ENCODE peak calls at places on chromosomes 16 and 17, in six cellular contexts. One of them, this sample, is unnamed.

GRCh38 chr17:19568016-19568350 is 34.3 kb downstream of the SLC47A1 start:
- DNase-seq in AG04450: no peak
- DNase-seq in RWPE1: no peak
- DNase-seq in endodermal cell: no peak
- DNase-seq in fibroblast of lung: no peak
- DNase-seq in effector memory CD4-positive, alpha-beta T cell: no peak
- DNase-seq in this sample: no peak

GRCh38 chr17:81536299-81537290 is 8.4 kb downstream of the FSCN2 start:
- DNase-seq in AG04450: no peak
- DNase-seq in RWPE1: no peak
- DNase-seq in endodermal cell: no peak
- DNase-seq in fibroblast of lung: no peak
- DNase-seq in effector memory CD4-positive, alpha-beta T cell: no peak
- DNase-seq in this sample: no peak

GRCh38 chr16:29702307-29702706 is 23.3 kb downstream of the QPRT start:
- DNase-seq in AG04450: no peak
- DNase-seq in RWPE1: no peak
- DNase-seq in endodermal cell: no peak
- DNase-seq in fibroblast of lung: no peak
- DNase-seq in effector memory CD4-positive, alpha-beta T cell: peak
- DNase-seq in this sample: no peak

GRCh38 chr17:78117027-78117981 is 11.3 kb downstream of the TMC6 start:
- DNase-seq in AG04450: no peak
- DNase-seq in RWPE1: no peak
- DNase-seq in endodermal cell: peak
- DNase-seq in fibroblast of lung: no peak
- DNase-seq in effector memory CD4-positive, alpha-beta T cell: no peak
- DNase-seq in this sample: no peak

GRCh38 chr17:51322390-51323029 is 62.2 kb downstream of the UTP18 start:
- DNase-seq in AG04450: no peak
- DNase-seq in RWPE1: no peak
- DNase-seq in endodermal cell: peak
- DNase-seq in fibroblast of lung: no peak
- DNase-seq in effector memory CD4-positive, alpha-beta T cell: no peak
- DNase-seq in this sample: no peak

GRCh38 chr17:40648326-40648968 is 829 bp upstream of the SMARCE1 start:
- DNase-seq in AG04450: no peak
- DNase-seq in RWPE1: no peak
- DNase-seq in endodermal cell: peak
- DNase-seq in fibroblast of lung: peak
- DNase-seq in effector memory CD4-positive, alpha-beta T cell: no peak
- DNase-seq in this sample: no peak

GRCh38 chr17:7922499-7923289 is 6.6 kb upstream of the RNF227 start:
- DNase-seq in AG04450: peak
- DNase-seq in RWPE1: peak
- DNase-seq in endodermal cell: peak
- DNase-seq in fibroblast of lung: peak
- DNase-seq in effector memory CD4-positive, alpha-beta T cell: peak
- DNase-seq in this sample: no peak

GRCh38 chr16:84692451-84692850 is 7.3 kb upstream of the USP10 start:
- DNase-seq in AG04450: no peak
- DNase-seq in RWPE1: no peak
- DNase-seq in endodermal cell: no peak
- DNase-seq in fibroblast of lung: no peak
- DNase-seq in effector memory CD4-positive, alpha-beta T cell: no peak
- DNase-seq in this sample: no peak

GRCh38 chr16:83913234-83913633 is 14.3 kb downstream of the MLYCD start:
- DNase-seq in AG04450: no peak
- DNase-seq in RWPE1: no peak
- DNase-seq in endodermal cell: no peak
- DNase-seq in fibroblast of lung: peak
- DNase-seq in effector memory CD4-positive, alpha-beta T cell: no peak
- DNase-seq in this sample: no peak

GRCh38 chr16:72905581-72905980 is 142.3 kb downstream of the ZFHX3 start:
- DNase-seq in AG04450: no peak
- DNase-seq in RWPE1: peak
- DNase-seq in endodermal cell: no peak
- DNase-seq in fibroblast of lung: no peak
- DNase-seq in effector memory CD4-positive, alpha-beta T cell: no peak
- DNase-seq in this sample: peak

GRCh38 chr16:27237229-27238015 is 31.1 kb downstream of the NSMCE1 start:
- DNase-seq in AG04450: no peak
- DNase-seq in RWPE1: no peak
- DNase-seq in endodermal cell: no peak
- DNase-seq in fibroblast of lung: peak
- DNase-seq in effector memory CD4-positive, alpha-beta T cell: peak
- DNase-seq in this sample: no peak

GRCh38 chr16:727291-727977 is 528 bp downstream of the HAGHL start:
- DNase-seq in AG04450: no peak
- DNase-seq in RWPE1: no peak
- DNase-seq in endodermal cell: no peak
- DNase-seq in fibroblast of lung: no peak
- DNase-seq in effector memory CD4-positive, alpha-beta T cell: no peak
- DNase-seq in this sample: no peak

GRCh38 chr17:80152057-80152831 is 5.3 kb upstream of the EIF4A3 start:
- DNase-seq in AG04450: no peak
- DNase-seq in RWPE1: no peak
- DNase-seq in endodermal cell: peak
- DNase-seq in fibroblast of lung: peak
- DNase-seq in effector memory CD4-positive, alpha-beta T cell: no peak
- DNase-seq in this sample: no peak

GRCh38 chr17:61583242-61583641 is 7.8 kb downstream of the NACA2 start:
- DNase-seq in AG04450: peak
- DNase-seq in RWPE1: peak
- DNase-seq in endodermal cell: no peak
- DNase-seq in fibroblast of lung: peak
- DNase-seq in effector memory CD4-positive, alpha-beta T cell: no peak
- DNase-seq in this sample: no peak

GRCh38 chr16:14042706-14043105 is 28.4 kb upstream of the MRTFB start:
- DNase-seq in AG04450: no peak
- DNase-seq in RWPE1: no peak
- DNase-seq in endodermal cell: peak
- DNase-seq in fibroblast of lung: no peak
- DNase-seq in effector memory CD4-positive, alpha-beta T cell: no peak
- DNase-seq in this sample: no peak

GRCh38 chr16:4433914-4434787 is 8.5 kb downstream of the DNAJA3 start:
- DNase-seq in AG04450: no peak
- DNase-seq in RWPE1: no peak
- DNase-seq in endodermal cell: no peak
- DNase-seq in fibroblast of lung: no peak
- DNase-seq in effector memory CD4-positive, alpha-beta T cell: no peak
- DNase-seq in this sample: no peak

GRCh38 chr16:53434436-53435065 is at the start of gene RBL2:
- DNase-seq in AG04450: no peak
- DNase-seq in RWPE1: peak
- DNase-seq in endodermal cell: peak
- DNase-seq in fibroblast of lung: peak
- DNase-seq in effector memory CD4-positive, alpha-beta T cell: peak
- DNase-seq in this sample: no peak

GRCh38 chr17:80871341-80871740 is 120.3 kb upstream of the CHMP6 start:
- DNase-seq in AG04450: no peak
- DNase-seq in RWPE1: no peak
- DNase-seq in endodermal cell: no peak
- DNase-seq in fibroblast of lung: no peak
- DNase-seq in effector memory CD4-positive, alpha-beta T cell: no peak
- DNase-seq in this sample: no peak

GRCh38 chr16:67716097-67716496 is 3.0 kb downstream of the GFOD2 start:
- DNase-seq in AG04450: no peak
- DNase-seq in RWPE1: no peak
- DNase-seq in endodermal cell: no peak
- DNase-seq in fibroblast of lung: no peak
- DNase-seq in effector memory CD4-positive, alpha-beta T cell: no peak
- DNase-seq in this sample: no peak

GRCh38 chr16:27550582-27550920 is 607 bp downstream of the KATNIP start:
- DNase-seq in AG04450: no peak
- DNase-seq in RWPE1: no peak
- DNase-seq in endodermal cell: no peak
- DNase-seq in fibroblast of lung: no peak
- DNase-seq in effector memory CD4-positive, alpha-beta T cell: no peak
- DNase-seq in this sample: no peak

GRCh38 chr16:85262558-85263196 is 150.4 kb upstream of the CIBAR2 start:
- DNase-seq in AG04450: no peak
- DNase-seq in RWPE1: no peak
- DNase-seq in endodermal cell: no peak
- DNase-seq in fibroblast of lung: peak
- DNase-seq in effector memory CD4-positive, alpha-beta T cell: no peak
- DNase-seq in this sample: no peak

GRCh38 chr17:38578229-38578628 is 27.5 kb downstream of the SRCIN1 start:
- DNase-seq in AG04450: no peak
- DNase-seq in RWPE1: no peak
- DNase-seq in endodermal cell: peak
- DNase-seq in fibroblast of lung: no peak
- DNase-seq in effector memory CD4-positive, alpha-beta T cell: no peak
- DNase-seq in this sample: no peak

GRCh38 chr17:38582069-38582468 is 23.7 kb downstream of the SRCIN1 start:
- DNase-seq in AG04450: no peak
- DNase-seq in RWPE1: no peak
- DNase-seq in endodermal cell: no peak
- DNase-seq in fibroblast of lung: no peak
- DNase-seq in effector memory CD4-positive, alpha-beta T cell: no peak
- DNase-seq in this sample: no peak

GRCh38 chr17:38578641-38579480 is 26.9 kb downstream of the SRCIN1 start:
- DNase-seq in AG04450: no peak
- DNase-seq in RWPE1: no peak
- DNase-seq in endodermal cell: no peak
- DNase-seq in fibroblast of lung: no peak
- DNase-seq in effector memory CD4-positive, alpha-beta T cell: no peak
- DNase-seq in this sample: no peak

GRCh38 chr17:38577645-38578173 is 28.0 kb downstream of the SRCIN1 start:
- DNase-seq in AG04450: no peak
- DNase-seq in RWPE1: no peak
- DNase-seq in endodermal cell: no peak
- DNase-seq in fibroblast of lung: no peak
- DNase-seq in effector memory CD4-positive, alpha-beta T cell: no peak
- DNase-seq in this sample: no peak

DNA sequence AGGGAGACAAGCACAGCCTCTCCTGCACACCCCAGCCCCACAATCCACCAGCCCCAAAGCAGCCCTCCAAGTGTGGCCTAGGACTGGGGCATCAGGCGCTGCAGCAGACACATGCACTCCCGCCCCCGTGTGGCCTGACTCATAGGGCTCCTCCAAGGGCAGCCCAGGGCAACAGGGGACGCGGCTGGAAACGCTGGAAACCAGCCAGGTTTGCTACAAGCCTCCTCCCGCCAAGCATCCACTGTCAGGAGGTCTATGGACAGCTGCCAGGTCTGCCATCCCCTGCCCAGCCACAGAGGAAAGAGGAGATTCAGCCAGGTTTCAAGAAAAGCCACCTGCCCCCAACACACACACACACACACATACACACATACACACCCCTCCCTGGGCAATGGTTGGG is 25.8 kb downstream of the SRCIN1 start:
- DNase-seq in AG04450: no peak
- DNase-seq in RWPE1: peak
- DNase-seq in endodermal cell: peak
- DNase-seq in fibroblast of lung: no peak
- DNase-seq in effector memory CD4-positive, alpha-beta T cell: no peak
- DNase-seq in this sample: no peak
- H3K27ac ChIP-seq in AG04450: no peak
- H3K27ac ChIP-seq in RWPE1: no peak
- H3K27ac ChIP-seq in endodermal cell: no peak
- H3K27ac ChIP-seq in fibroblast of lung: no peak
- H3K27ac ChIP-seq in effector memory CD4-positive, alpha-beta T cell: no peak
- H3K27ac ChIP-seq in this sample: no peak

DNA sequence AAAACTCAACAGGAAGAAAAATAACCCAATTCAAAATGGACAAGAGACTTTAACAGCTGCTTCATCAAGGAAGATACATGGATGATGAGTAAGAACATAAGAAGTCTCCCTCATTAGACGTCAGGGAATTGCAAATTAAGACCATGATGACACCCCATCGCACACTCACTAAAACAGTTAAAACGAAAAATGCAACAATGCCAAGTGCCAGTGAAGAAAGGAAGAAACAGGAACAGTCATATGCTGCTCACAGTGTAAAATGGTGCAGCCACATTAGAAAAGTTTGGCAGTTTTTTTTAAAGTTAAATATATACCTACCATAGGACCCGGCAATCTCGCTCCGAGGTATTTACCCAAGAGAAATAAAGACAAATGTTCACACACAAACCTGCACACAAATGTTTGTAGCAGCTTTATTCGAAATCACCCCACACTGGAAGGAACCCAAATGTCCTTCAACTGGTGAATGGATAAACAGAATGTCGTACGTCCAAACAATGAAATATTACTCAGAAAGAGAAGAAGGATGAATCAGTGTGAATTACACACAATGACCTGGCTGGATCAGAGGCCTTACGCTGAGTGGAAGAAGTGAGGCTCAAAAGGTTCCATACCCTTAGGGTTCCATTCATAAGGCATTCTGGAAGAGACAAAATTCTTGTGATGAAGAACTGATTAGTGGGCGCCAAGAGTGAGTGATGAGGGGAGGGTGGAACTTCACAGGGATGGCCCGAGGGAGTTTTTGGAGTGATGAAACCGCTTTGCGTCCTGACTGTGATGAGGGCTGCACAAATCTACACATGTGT is 110.3 kb downstream of the C16orf95 start:
- DNase-seq in AG04450: no peak
- DNase-seq in RWPE1: peak
- DNase-seq in endodermal cell: no peak
- DNase-seq in fibroblast of lung: peak
- DNase-seq in effector memory CD4-positive, alpha-beta T cell: no peak
- DNase-seq in this sample: peak
- H3K27ac ChIP-seq in AG04450: peak
- H3K27ac ChIP-seq in RWPE1: peak
- H3K27ac ChIP-seq in endodermal cell: no peak
- H3K27ac ChIP-seq in fibroblast of lung: peak
- H3K27ac ChIP-seq in effector memory CD4-positive, alpha-beta T cell: no peak
- H3K27ac ChIP-seq in this sample: peak

GRCh38 chr17:2049333-2050245 is 5.3 kb upstream of the HIC1 start:
- DNase-seq in AG04450: no peak
- DNase-seq in RWPE1: peak
- DNase-seq in endodermal cell: peak
- DNase-seq in fibroblast of lung: peak
- DNase-seq in effector memory CD4-positive, alpha-beta T cell: peak
- DNase-seq in this sample: no peak

GRCh38 chr17:2051388-2052237 is 3.3 kb upstream of the HIC1 start:
- DNase-seq in AG04450: no peak
- DNase-seq in RWPE1: no peak
- DNase-seq in endodermal cell: peak
- DNase-seq in fibroblast of lung: no peak
- DNase-seq in effector memory CD4-positive, alpha-beta T cell: no peak
- DNase-seq in this sample: no peak

GRCh38 chr17:2048805-2049204 is 6.1 kb upstream of the HIC1 start:
- DNase-seq in AG04450: no peak
- DNase-seq in RWPE1: no peak
- DNase-seq in endodermal cell: peak
- DNase-seq in fibroblast of lung: no peak
- DNase-seq in effector memory CD4-positive, alpha-beta T cell: no peak
- DNase-seq in this sample: no peak

GRCh38 chr17:2050871-2051387 is 4.0 kb upstream of the HIC1 start:
- DNase-seq in AG04450: no peak
- DNase-seq in RWPE1: no peak
- DNase-seq in endodermal cell: peak
- DNase-seq in fibroblast of lung: peak
- DNase-seq in effector memory CD4-positive, alpha-beta T cell: no peak
- DNase-seq in this sample: no peak

GRCh38 chr17:2050246-2050866 is 4.5 kb upstream of the HIC1 start:
- DNase-seq in AG04450: no peak
- DNase-seq in RWPE1: peak
- DNase-seq in endodermal cell: peak
- DNase-seq in fibroblast of lung: peak
- DNase-seq in effector memory CD4-positive, alpha-beta T cell: peak
- DNase-seq in this sample: no peak
- H3K27ac ChIP-seq in AG04450: no peak
- H3K27ac ChIP-seq in RWPE1: peak
- H3K27ac ChIP-seq in endodermal cell: no peak
- H3K27ac ChIP-seq in fibroblast of lung: no peak
- H3K27ac ChIP-seq in effector memory CD4-positive, alpha-beta T cell: no peak
- H3K27ac ChIP-seq in this sample: no peak

GRCh38 chr17:67080804-67081203 is 36.5 kb downstream of the CACNG1 start:
- DNase-seq in AG04450: no peak
- DNase-seq in RWPE1: no peak
- DNase-seq in endodermal cell: no peak
- DNase-seq in fibroblast of lung: no peak
- DNase-seq in effector memory CD4-positive, alpha-beta T cell: no peak
- DNase-seq in this sample: no peak
- H3K27ac ChIP-seq in AG04450: no peak
- H3K27ac ChIP-seq in RWPE1: no peak
- H3K27ac ChIP-seq in endodermal cell: no peak
- H3K27ac ChIP-seq in fibroblast of lung: no peak
- H3K27ac ChIP-seq in effector memory CD4-positive, alpha-beta T cell: no peak
- H3K27ac ChIP-seq in this sample: no peak